ENCODE peak calls at places on chromosome 20, in eight cellular contexts. One of them, this sample, is unnamed.
A peak's percentile ranks its signal among the peaks of the same experiment; 100 is the strongest.

GRCh38 chr20:63854766-63855362 is 6.4 kb upstream of the ABHD16B start:
- DNase-seq in WTC11: no peak
- DNase-seq in stimulated activated CD4-positive, alpha-beta T cell treated with anti-CD3 and anti-CD28 coated beads, Interleukin-15, amount 100 ng/mL, for 24 hours: no peak
- DNase-seq in stimulated activated CD8-positive, alpha-beta memory T cell treated with anti-CD3 and anti-CD28 coated beads, Interleukin-15, amount 100 ng/mL, for 24 hours: no peak
- DNase-seq in astrocyte of the hippocampus: peak; percentile 26
- DNase-seq in cardiac fibroblast: no peak
- DNase-seq in stomach: no peak
- DNase-seq in CD8-positive, alpha-beta memory T cell: no peak
- DNase-seq in this sample: no peak

GRCh38 chr20:7734216-7734615 is 206.0 kb downstream of the HAO1 start:
- DNase-seq in WTC11: no peak
- DNase-seq in stimulated activated CD4-positive, alpha-beta T cell treated with anti-CD3 and anti-CD28 coated beads, Interleukin-15, amount 100 ng/mL, for 24 hours: no peak
- DNase-seq in stimulated activated CD8-positive, alpha-beta memory T cell treated with anti-CD3 and anti-CD28 coated beads, Interleukin-15, amount 100 ng/mL, for 24 hours: no peak
- DNase-seq in astrocyte of the hippocampus: no peak
- DNase-seq in cardiac fibroblast: no peak
- DNase-seq in stomach: no peak
- DNase-seq in CD8-positive, alpha-beta memory T cell: no peak
- DNase-seq in this sample: no peak

GRCh38 chr20:48189177-48189576 is 403.9 kb upstream of the SULF2 start:
- DNase-seq in WTC11: peak; percentile 34
- DNase-seq in stimulated activated CD4-positive, alpha-beta T cell treated with anti-CD3 and anti-CD28 coated beads, Interleukin-15, amount 100 ng/mL, for 24 hours: no peak
- DNase-seq in stimulated activated CD8-positive, alpha-beta memory T cell treated with anti-CD3 and anti-CD28 coated beads, Interleukin-15, amount 100 ng/mL, for 24 hours: no peak
- DNase-seq in astrocyte of the hippocampus: peak; percentile 43
- DNase-seq in cardiac fibroblast: peak; percentile 62
- DNase-seq in stomach: no peak
- DNase-seq in CD8-positive, alpha-beta memory T cell: no peak
- DNase-seq in this sample: peak; percentile 9

GRCh38 chr20:45419188-45420091 is 3.5 kb downstream of the PIGT start:
- DNase-seq in WTC11: no peak
- DNase-seq in stimulated activated CD4-positive, alpha-beta T cell treated with anti-CD3 and anti-CD28 coated beads, Interleukin-15, amount 100 ng/mL, for 24 hours: peak; percentile 37
- DNase-seq in stimulated activated CD8-positive, alpha-beta memory T cell treated with anti-CD3 and anti-CD28 coated beads, Interleukin-15, amount 100 ng/mL, for 24 hours: no peak
- DNase-seq in astrocyte of the hippocampus: peak; percentile 98
- DNase-seq in cardiac fibroblast: peak; percentile 97
- DNase-seq in stomach: peak; percentile 90
- DNase-seq in CD8-positive, alpha-beta memory T cell: no peak
- DNase-seq in this sample: peak; percentile 65

GRCh38 chr20:10557685-10558084 is 116.1 kb downstream of the JAG1 start:
- DNase-seq in WTC11: no peak
- DNase-seq in stimulated activated CD4-positive, alpha-beta T cell treated with anti-CD3 and anti-CD28 coated beads, Interleukin-15, amount 100 ng/mL, for 24 hours: no peak
- DNase-seq in stimulated activated CD8-positive, alpha-beta memory T cell treated with anti-CD3 and anti-CD28 coated beads, Interleukin-15, amount 100 ng/mL, for 24 hours: no peak
- DNase-seq in astrocyte of the hippocampus: no peak
- DNase-seq in cardiac fibroblast: no peak
- DNase-seq in stomach: no peak
- DNase-seq in CD8-positive, alpha-beta memory T cell: no peak
- DNase-seq in this sample: no peak

GRCh38 chr20:45945678-45946148 is 11.2 kb downstream of the PCIF1 start:
- DNase-seq in WTC11: no peak
- DNase-seq in stimulated activated CD4-positive, alpha-beta T cell treated with anti-CD3 and anti-CD28 coated beads, Interleukin-15, amount 100 ng/mL, for 24 hours: no peak
- DNase-seq in stimulated activated CD8-positive, alpha-beta memory T cell treated with anti-CD3 and anti-CD28 coated beads, Interleukin-15, amount 100 ng/mL, for 24 hours: no peak
- DNase-seq in astrocyte of the hippocampus: no peak
- DNase-seq in cardiac fibroblast: no peak
- DNase-seq in stomach: no peak
- DNase-seq in CD8-positive, alpha-beta memory T cell: no peak
- DNase-seq in this sample: no peak

GRCh38 chr20:33604084-33604990 is 57.8 kb upstream of the C20orf144 start:
- DNase-seq in WTC11: no peak
- DNase-seq in stimulated activated CD4-positive, alpha-beta T cell treated with anti-CD3 and anti-CD28 coated beads, Interleukin-15, amount 100 ng/mL, for 24 hours: no peak
- DNase-seq in stimulated activated CD8-positive, alpha-beta memory T cell treated with anti-CD3 and anti-CD28 coated beads, Interleukin-15, amount 100 ng/mL, for 24 hours: no peak
- DNase-seq in astrocyte of the hippocampus: peak; percentile 8
- DNase-seq in cardiac fibroblast: no peak
- DNase-seq in stomach: no peak
- DNase-seq in CD8-positive, alpha-beta memory T cell: no peak
- DNase-seq in this sample: peak; percentile 40

GRCh38 chr20:32231847-32232246 is 24.2 kb downstream of the POFUT1 start:
- DNase-seq in WTC11: no peak
- DNase-seq in stimulated activated CD4-positive, alpha-beta T cell treated with anti-CD3 and anti-CD28 coated beads, Interleukin-15, amount 100 ng/mL, for 24 hours: peak; percentile 51
- DNase-seq in stimulated activated CD8-positive, alpha-beta memory T cell treated with anti-CD3 and anti-CD28 coated beads, Interleukin-15, amount 100 ng/mL, for 24 hours: no peak
- DNase-seq in astrocyte of the hippocampus: no peak
- DNase-seq in cardiac fibroblast: peak; percentile 43
- DNase-seq in stomach: no peak
- DNase-seq in CD8-positive, alpha-beta memory T cell: peak; percentile 27
- DNase-seq in this sample: peak; percentile 42

GRCh38 chr20:38075161-38075998 is 41.8 kb downstream of the RPRD1B start:
- DNase-seq in WTC11: no peak
- DNase-seq in stimulated activated CD4-positive, alpha-beta T cell treated with anti-CD3 and anti-CD28 coated beads, Interleukin-15, amount 100 ng/mL, for 24 hours: no peak
- DNase-seq in stimulated activated CD8-positive, alpha-beta memory T cell treated with anti-CD3 and anti-CD28 coated beads, Interleukin-15, amount 100 ng/mL, for 24 hours: no peak
- DNase-seq in astrocyte of the hippocampus: no peak
- DNase-seq in cardiac fibroblast: no peak
- DNase-seq in stomach: no peak
- DNase-seq in CD8-positive, alpha-beta memory T cell: no peak
- DNase-seq in this sample: no peak

GRCh38 chr20:35005463-35005961 is 49.8 kb downstream of the MYH7B start:
- DNase-seq in WTC11: peak; percentile 5
- DNase-seq in stimulated activated CD4-positive, alpha-beta T cell treated with anti-CD3 and anti-CD28 coated beads, Interleukin-15, amount 100 ng/mL, for 24 hours: no peak
- DNase-seq in stimulated activated CD8-positive, alpha-beta memory T cell treated with anti-CD3 and anti-CD28 coated beads, Interleukin-15, amount 100 ng/mL, for 24 hours: no peak
- DNase-seq in astrocyte of the hippocampus: no peak
- DNase-seq in cardiac fibroblast: no peak
- DNase-seq in stomach: no peak
- DNase-seq in CD8-positive, alpha-beta memory T cell: no peak
- DNase-seq in this sample: no peak

GRCh38 chr20:24388828-24389325 is 80.6 kb upstream of the SYNDIG1 start:
- DNase-seq in WTC11: no peak
- DNase-seq in stimulated activated CD4-positive, alpha-beta T cell treated with anti-CD3 and anti-CD28 coated beads, Interleukin-15, amount 100 ng/mL, for 24 hours: no peak
- DNase-seq in stimulated activated CD8-positive, alpha-beta memory T cell treated with anti-CD3 and anti-CD28 coated beads, Interleukin-15, amount 100 ng/mL, for 24 hours: no peak
- DNase-seq in astrocyte of the hippocampus: no peak
- DNase-seq in cardiac fibroblast: no peak
- DNase-seq in stomach: no peak
- DNase-seq in CD8-positive, alpha-beta memory T cell: no peak
- DNase-seq in this sample: no peak

GRCh38 chr20:58623579-58624473 is 27.3 kb upstream of the STX16 start:
- DNase-seq in WTC11: no peak
- DNase-seq in stimulated activated CD4-positive, alpha-beta T cell treated with anti-CD3 and anti-CD28 coated beads, Interleukin-15, amount 100 ng/mL, for 24 hours: no peak
- DNase-seq in stimulated activated CD8-positive, alpha-beta memory T cell treated with anti-CD3 and anti-CD28 coated beads, Interleukin-15, amount 100 ng/mL, for 24 hours: no peak
- DNase-seq in astrocyte of the hippocampus: peak; percentile 99
- DNase-seq in cardiac fibroblast: peak; percentile 89
- DNase-seq in stomach: no peak
- DNase-seq in CD8-positive, alpha-beta memory T cell: no peak
- DNase-seq in this sample: no peak

GRCh38 chr20:63740501-63741353 is 1.2 kb downstream of the SLC2A4RG start:
- DNase-seq in WTC11: peak; percentile 75
- DNase-seq in stimulated activated CD4-positive, alpha-beta T cell treated with anti-CD3 and anti-CD28 coated beads, Interleukin-15, amount 100 ng/mL, for 24 hours: peak; percentile 49
- DNase-seq in stimulated activated CD8-positive, alpha-beta memory T cell treated with anti-CD3 and anti-CD28 coated beads, Interleukin-15, amount 100 ng/mL, for 24 hours: no peak
- DNase-seq in astrocyte of the hippocampus: peak; percentile 95
- DNase-seq in cardiac fibroblast: peak; percentile 95
- DNase-seq in stomach: peak; percentile 95
- DNase-seq in CD8-positive, alpha-beta memory T cell: peak; percentile 23
- DNase-seq in this sample: peak; percentile 61

GRCh38 chr20:16803965-16804792 is 56.0 kb downstream of the OTOR start:
- DNase-seq in WTC11: peak; percentile 78
- DNase-seq in stimulated activated CD4-positive, alpha-beta T cell treated with anti-CD3 and anti-CD28 coated beads, Interleukin-15, amount 100 ng/mL, for 24 hours: peak; percentile 61
- DNase-seq in stimulated activated CD8-positive, alpha-beta memory T cell treated with anti-CD3 and anti-CD28 coated beads, Interleukin-15, amount 100 ng/mL, for 24 hours: peak; percentile 15
- DNase-seq in astrocyte of the hippocampus: peak; percentile 74
- DNase-seq in cardiac fibroblast: peak; percentile 53
- DNase-seq in stomach: peak; percentile 54
- DNase-seq in CD8-positive, alpha-beta memory T cell: peak; percentile 11
- DNase-seq in this sample: peak; percentile 41

GRCh38 chr20:56626367-56627121 is 2.6 kb upstream of the TFAP2C start:
- DNase-seq in WTC11: peak; percentile 79
- DNase-seq in stimulated activated CD4-positive, alpha-beta T cell treated with anti-CD3 and anti-CD28 coated beads, Interleukin-15, amount 100 ng/mL, for 24 hours: peak; percentile 41
- DNase-seq in stimulated activated CD8-positive, alpha-beta memory T cell treated with anti-CD3 and anti-CD28 coated beads, Interleukin-15, amount 100 ng/mL, for 24 hours: no peak
- DNase-seq in astrocyte of the hippocampus: peak; percentile 42
- DNase-seq in cardiac fibroblast: no peak
- DNase-seq in stomach: no peak
- DNase-seq in CD8-positive, alpha-beta memory T cell: no peak
- DNase-seq in this sample: no peak